ENCODE peak calls at places on chromosomes 3 and 15, in four cellular contexts. One of them, this sample, is unnamed. For H3K4me1 and H4K20me1, the result is how much of the 10 kb centered on the place peaks cover.

GRCh38 chr3:87436781-87437543 is 160.6 kb upstream of the POU1F1 start:
- DNase-seq in neural progenitor cell: no peak
- DNase-seq in HCT116: no peak
- DNase-seq in astrocyte: peak
- DNase-seq in this sample: no peak

GRCh38 chr3:104635872-104636580 is 730.7 kb upstream of the ALCAM start:
- DNase-seq in neural progenitor cell: no peak
- DNase-seq in HCT116: no peak
- DNase-seq in astrocyte: no peak
- DNase-seq in this sample: no peak

GRCh38 chr3:133248389-133248788 is 151.5 kb upstream of the BFSP2 start:
- DNase-seq in HCT116: no peak
- DNase-seq in neural progenitor cell: no peak
- DNase-seq in astrocyte: no peak
- DNase-seq in this sample: no peak

GRCh38 chr3:118817748-118818165 is 216.9 kb downstream of the IGSF11 start:
- DNase-seq in astrocyte: peak
- DNase-seq in HCT116: peak
- DNase-seq in neural progenitor cell: peak
- DNase-seq in this sample: peak

GRCh38 chr3:192843742-192844350 is 73.8 kb downstream of the MB21D2 start:
- DNase-seq in HCT116: no peak
- DNase-seq in neural progenitor cell: no peak
- DNase-seq in astrocyte: no peak
- DNase-seq in this sample: no peak

GRCh38 chr3:189584609-189585008 is 46.6 kb upstream of the TP63 start:
- DNase-seq in HCT116: no peak
- DNase-seq in neural progenitor cell: no peak
- DNase-seq in astrocyte: no peak
- DNase-seq in this sample: no peak

GRCh38 chr3:43995078-43995928 is 246.4 kb upstream of the TOPAZ1 start:
- DNase-seq in neural progenitor cell: peak
- DNase-seq in HCT116: no peak
- DNase-seq in astrocyte: no peak
- DNase-seq in this sample: peak

GRCh38 chr3:38359038-38359437 is 12.5 kb downstream of the XYLB start:
- DNase-seq in astrocyte: no peak
- DNase-seq in HCT116: no peak
- DNase-seq in neural progenitor cell: no peak
- DNase-seq in this sample: no peak

GRCh38 chr15:68982976-68983550 is 31.4 kb upstream of the NOX5 start:
- DNase-seq in HCT116: no peak
- DNase-seq in astrocyte: no peak
- DNase-seq in neural progenitor cell: no peak
- DNase-seq in this sample: no peak

GRCh38 chr3:73298243-73299183 is 237.1 kb downstream of the EBLN2 start:
- DNase-seq in astrocyte: no peak
- DNase-seq in neural progenitor cell: no peak
- DNase-seq in HCT116: no peak
- DNase-seq in this sample: no peak

GRCh38 chr3:195034101-195034500 is 236.9 kb downstream of the XXYLT1 start:
- DNase-seq in HCT116: no peak
- DNase-seq in neural progenitor cell: no peak
- DNase-seq in astrocyte: no peak
- DNase-seq in this sample: no peak

DNA sequence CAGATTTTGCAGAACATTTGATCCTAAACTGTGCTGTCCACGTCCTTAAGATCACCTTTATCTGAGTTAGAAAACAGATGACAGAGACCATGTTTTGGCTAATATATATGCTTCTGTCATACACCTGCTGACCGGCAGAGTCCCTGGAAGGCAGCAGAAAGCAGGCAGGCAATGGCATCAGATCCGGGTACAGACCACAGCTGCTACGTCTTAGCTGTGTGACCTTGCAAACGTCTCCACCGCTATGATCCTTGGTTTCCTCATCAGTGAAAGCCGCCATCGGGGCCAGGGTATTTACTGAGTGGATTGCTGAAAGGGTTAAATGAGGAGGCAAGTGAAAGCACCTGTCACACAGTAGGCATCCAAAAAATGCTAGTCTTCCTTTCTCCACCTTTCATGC is 72.1 kb downstream of the ABTB1 start:
- DNase-seq in astrocyte: no peak
- DNase-seq in neural progenitor cell: no peak
- DNase-seq in HCT116: no peak
- DNase-seq in this sample: no peak
- H3K4me1 ChIP-seq in astrocyte: under half
- H3K4me1 ChIP-seq in neural progenitor cell: under half
- H3K4me1 ChIP-seq in HCT116: under half
- H3K4me1 ChIP-seq in this sample: under half

GRCh38 chr3:39408493-39409372 is 2.2 kb downstream of the RPSA start:
- DNase-seq in astrocyte: no peak
- DNase-seq in HCT116: no peak
- DNase-seq in neural progenitor cell: no peak
- DNase-seq in this sample: peak

GRCh38 chr3:39409514-39410136 is 3.1 kb downstream of the RPSA start:
- DNase-seq in HCT116: no peak
- DNase-seq in neural progenitor cell: no peak
- DNase-seq in astrocyte: no peak
- DNase-seq in this sample: no peak

GRCh38 chr3:39412668-39413260 is 6.2 kb downstream of the RPSA start:
- DNase-seq in astrocyte: no peak
- DNase-seq in HCT116: no peak
- DNase-seq in neural progenitor cell: no peak
- DNase-seq in this sample: no peak

GRCh38 chr3:39407773-39408492 is 1.4 kb downstream of the RPSA start:
- DNase-seq in neural progenitor cell: no peak
- DNase-seq in astrocyte: no peak
- DNase-seq in HCT116: no peak
- DNase-seq in this sample: peak

GRCh38 chr3:39410893-39411292 is 4.4 kb downstream of the RPSA start:
- DNase-seq in astrocyte: no peak
- DNase-seq in neural progenitor cell: no peak
- DNase-seq in HCT116: no peak
- DNase-seq in this sample: no peak
- H4K20me1 ChIP-seq in astrocyte: half or more
- H4K20me1 ChIP-seq in neural progenitor cell: half or more
- H4K20me1 ChIP-seq in HCT116: half or more
- H4K20me1 ChIP-seq in this sample: under half

GRCh38 chr15:48623456-48623855 is 22.1 kb downstream of the FBN1 start:
- DNase-seq in neural progenitor cell: no peak
- DNase-seq in HCT116: no peak
- DNase-seq in astrocyte: no peak
- DNase-seq in this sample: no peak
- H3K4me1 ChIP-seq in neural progenitor cell: under half
- H3K4me1 ChIP-seq in HCT116: under half
- H3K4me1 ChIP-seq in astrocyte: under half
- H3K4me1 ChIP-seq in this sample: under half

GRCh38 chr3:197800379-197800778 is 9.3 kb downstream of the LRCH3 start:
- DNase-seq in HCT116: no peak
- DNase-seq in neural progenitor cell: no peak
- DNase-seq in astrocyte: peak
- DNase-seq in this sample: no peak
- H4K20me1 ChIP-seq in HCT116: under half
- H4K20me1 ChIP-seq in neural progenitor cell: half or more
- H4K20me1 ChIP-seq in astrocyte: half or more
- H4K20me1 ChIP-seq in this sample: under half